ENCODE peak calls at places on chromosomes 6 and 20, in five cellular contexts. One of them, this sample, is unnamed.

GRCh38 chr20:51801220-51801991 is 915 bp downstream of the SALL4 start:
- DNase-seq in K562: no peak
- DNase-seq in SK-N-SH: peak; percentile 81
- DNase-seq in GM12892: no peak
- DNase-seq in HepG2: no peak
- DNase-seq in this sample: no peak

GRCh38 chr6:33854572-33855030 is 50.8 kb upstream of the MLN start:
- DNase-seq in K562: no peak
- DNase-seq in HepG2: no peak
- DNase-seq in SK-N-SH: no peak
- DNase-seq in GM12892: no peak
- DNase-seq in this sample: no peak

GRCh38 chr20:44748005-44748370 is 2.3 kb downstream of the KCNK15 start:
- DNase-seq in SK-N-SH: peak; percentile 86
- DNase-seq in GM12892: no peak
- DNase-seq in K562: no peak
- DNase-seq in HepG2: peak; percentile 23
- DNase-seq in this sample: no peak

GRCh38 chr6:158334534-158334933 is 22.3 kb downstream of the TULP4 start:
- DNase-seq in SK-N-SH: no peak
- DNase-seq in HepG2: no peak
- DNase-seq in GM12892: no peak
- DNase-seq in K562: no peak
- DNase-seq in this sample: no peak

GRCh38 chr6:9007062-9007461 is 571.7 kb upstream of the SLC35B3 start:
- DNase-seq in GM12892: no peak
- DNase-seq in HepG2: no peak
- DNase-seq in SK-N-SH: no peak
- DNase-seq in K562: no peak
- DNase-seq in this sample: no peak

GRCh38 chr6:52503853-52504777 is 72.7 kb downstream of the TRAM2 start:
- DNase-seq in K562: peak; percentile 90
- DNase-seq in SK-N-SH: peak; percentile 61
- DNase-seq in GM12892: no peak
- DNase-seq in HepG2: no peak
- DNase-seq in this sample: no peak

GRCh38 chr6:123715243-123715863 is 78.6 kb upstream of the TRDN start:
- DNase-seq in GM12892: no peak
- DNase-seq in K562: peak; percentile 8
- DNase-seq in SK-N-SH: peak; percentile 10
- DNase-seq in HepG2: peak; percentile 39
- DNase-seq in this sample: no peak

GRCh38 chr6:157800420-157801237 is 22.4 kb upstream of the SNX9 start:
- DNase-seq in K562: no peak
- DNase-seq in SK-N-SH: no peak
- DNase-seq in HepG2: no peak
- DNase-seq in GM12892: peak; percentile 20
- DNase-seq in this sample: peak; percentile 26

DNA sequence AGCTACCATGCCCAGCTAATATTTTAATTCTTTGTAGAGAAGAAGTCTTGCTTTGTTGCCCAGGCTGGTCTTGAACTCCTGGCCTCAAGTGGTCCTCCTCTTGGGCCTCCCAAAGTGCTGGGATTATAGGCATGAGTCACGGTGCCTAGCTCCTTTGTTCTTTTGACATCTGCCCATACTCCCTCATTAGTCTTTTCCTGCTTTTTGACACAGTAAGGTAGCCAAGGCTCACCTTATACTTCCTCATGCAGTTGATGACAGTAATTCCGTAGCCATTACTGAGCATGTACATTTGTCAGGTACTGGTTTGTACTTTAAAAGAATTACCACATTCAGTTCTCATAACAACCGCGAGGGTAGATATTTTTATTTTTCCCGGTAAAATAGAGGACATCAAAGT is 76.7 kb downstream of the CDYL start:
- DNase-seq in K562: no peak
- DNase-seq in HepG2: no peak
- DNase-seq in GM12892: no peak
- DNase-seq in SK-N-SH: no peak
- DNase-seq in this sample: no peak
- TF ChIP-seq TAF1 in K562: no peak
- TF ChIP-seq TAF1 in HepG2: no peak
- TF ChIP-seq TAF1 in GM12892: no peak
- TF ChIP-seq TAF1 in SK-N-SH: no peak
- TF ChIP-seq TAF1 in this sample: no peak

GRCh38 chr6:142913511-142914047 is 31.4 kb downstream of the HIVEP2 start:
- DNase-seq in K562: no peak
- DNase-seq in GM12892: peak; percentile 29
- DNase-seq in HepG2: no peak
- DNase-seq in SK-N-SH: no peak
- DNase-seq in this sample: peak; percentile 27
- TF ChIP-seq TAF1 in K562: no peak
- TF ChIP-seq TAF1 in GM12892: no peak
- TF ChIP-seq TAF1 in HepG2: no peak
- TF ChIP-seq TAF1 in SK-N-SH: no peak
- TF ChIP-seq TAF1 in this sample: no peak

GRCh38 chr20:14191559-14191958 is 145.9 kb downstream of the FLRT3 start:
- DNase-seq in HepG2: no peak
- DNase-seq in K562: no peak
- DNase-seq in GM12892: no peak
- DNase-seq in SK-N-SH: no peak
- DNase-seq in this sample: no peak

GRCh38 chr20:14193885-14194284 is 143.5 kb downstream of the FLRT3 start:
- DNase-seq in SK-N-SH: no peak
- DNase-seq in GM12892: no peak
- DNase-seq in K562: no peak
- DNase-seq in HepG2: no peak
- DNase-seq in this sample: no peak

GRCh38 chr20:14193443-14193842 is 144.0 kb downstream of the FLRT3 start:
- DNase-seq in SK-N-SH: no peak
- DNase-seq in GM12892: no peak
- DNase-seq in HepG2: no peak
- DNase-seq in K562: no peak
- DNase-seq in this sample: no peak

GRCh38 chr20:14189794-14190402 is 147.5 kb downstream of the FLRT3 start:
- DNase-seq in SK-N-SH: peak; percentile 21
- DNase-seq in HepG2: peak; percentile 30
- DNase-seq in GM12892: no peak
- DNase-seq in K562: no peak
- DNase-seq in this sample: no peak
- TF ChIP-seq TAF1 in SK-N-SH: no peak
- TF ChIP-seq TAF1 in HepG2: no peak
- TF ChIP-seq TAF1 in GM12892: no peak
- TF ChIP-seq TAF1 in K562: no peak
- TF ChIP-seq TAF1 in this sample: no peak

GRCh38 chr20:59158673-59159072 is 4.9 kb upstream of the ZNF831 start:
- DNase-seq in GM12892: no peak
- DNase-seq in SK-N-SH: no peak
- DNase-seq in K562: no peak
- DNase-seq in HepG2: no peak
- DNase-seq in this sample: no peak

GRCh38 chr20:59157064-59157463 is 6.6 kb upstream of the ZNF831 start:
- DNase-seq in HepG2: no peak
- DNase-seq in SK-N-SH: no peak
- DNase-seq in K562: no peak
- DNase-seq in GM12892: no peak
- DNase-seq in this sample: no peak

GRCh38 chr20:59159091-59159821 is 4.4 kb upstream of the ZNF831 start:
- DNase-seq in SK-N-SH: no peak
- DNase-seq in HepG2: no peak
- DNase-seq in GM12892: no peak
- DNase-seq in K562: no peak
- DNase-seq in this sample: no peak

GRCh38 chr20:59159822-59160740 is 3.5 kb upstream of the ZNF831 start:
- DNase-seq in GM12892: no peak
- DNase-seq in HepG2: no peak
- DNase-seq in K562: no peak
- DNase-seq in SK-N-SH: no peak
- DNase-seq in this sample: no peak

GRCh38 chr20:59157961-59158541 is 5.6 kb upstream of the ZNF831 start:
- DNase-seq in HepG2: no peak
- DNase-seq in K562: no peak
- DNase-seq in GM12892: no peak
- DNase-seq in SK-N-SH: no peak
- DNase-seq in this sample: no peak
- TF ChIP-seq TAF1 in HepG2: no peak
- TF ChIP-seq TAF1 in K562: no peak
- TF ChIP-seq TAF1 in GM12892: no peak
- TF ChIP-seq TAF1 in SK-N-SH: no peak
- TF ChIP-seq TAF1 in this sample: no peak

GRCh38 chr6:119536666-119537065 is 187.1 kb upstream of the MAN1A1 start:
- DNase-seq in K562: no peak
- DNase-seq in GM12892: no peak
- DNase-seq in HepG2: no peak
- DNase-seq in SK-N-SH: no peak
- DNase-seq in this sample: no peak

GRCh38 chr6:119535332-119535731 is 185.8 kb upstream of the MAN1A1 start:
- DNase-seq in HepG2: no peak
- DNase-seq in GM12892: no peak
- DNase-seq in K562: no peak
- DNase-seq in SK-N-SH: no peak
- DNase-seq in this sample: peak; percentile 9

GRCh38 chr6:119539066-119539746 is 189.6 kb upstream of the MAN1A1 start:
- DNase-seq in GM12892: no peak
- DNase-seq in K562: no peak
- DNase-seq in SK-N-SH: no peak
- DNase-seq in HepG2: no peak
- DNase-seq in this sample: no peak

DNA sequence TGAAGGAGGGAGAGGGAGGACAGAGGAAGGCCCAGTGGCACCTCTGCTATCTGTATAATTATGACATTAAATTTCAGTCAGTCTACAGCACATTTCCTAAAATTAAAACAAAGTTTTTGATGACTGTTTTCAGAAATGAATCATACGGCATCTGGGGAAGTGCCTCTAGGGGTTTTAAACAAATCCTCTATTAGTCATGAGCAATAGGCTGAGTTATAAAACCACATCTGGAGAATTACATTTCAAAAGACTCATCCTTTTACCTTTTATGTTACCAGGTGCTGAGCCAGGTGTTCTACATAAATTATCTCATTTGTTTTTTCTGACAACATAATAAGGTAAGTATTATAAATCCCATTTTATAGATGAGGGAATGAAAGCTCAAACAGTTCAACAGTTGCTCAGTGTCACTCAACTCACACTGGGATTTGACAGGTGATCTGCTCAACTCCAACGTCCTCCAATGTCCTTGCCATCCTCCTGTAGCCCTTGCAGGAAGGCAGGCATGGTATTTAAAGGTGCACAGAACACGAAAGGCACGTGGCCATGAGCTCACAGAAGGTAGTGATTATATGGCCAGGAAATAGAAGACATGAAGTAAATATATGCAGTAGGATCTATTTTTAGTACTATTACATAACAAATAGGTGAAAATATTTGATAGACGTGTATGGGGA is 184.2 kb upstream of the MAN1A1 start:
- DNase-seq in HepG2: no peak
- DNase-seq in K562: no peak
- DNase-seq in SK-N-SH: no peak
- DNase-seq in GM12892: no peak
- DNase-seq in this sample: no peak
- TF ChIP-seq TAF1 in HepG2: no peak
- TF ChIP-seq TAF1 in K562: no peak
- TF ChIP-seq TAF1 in SK-N-SH: no peak
- TF ChIP-seq TAF1 in GM12892: no peak
- TF ChIP-seq TAF1 in this sample: no peak

GRCh38 chr6:149905371-149905910 is 7.5 kb upstream of the RAET1E start:
- DNase-seq in K562: no peak
- DNase-seq in HepG2: no peak
- DNase-seq in GM12892: no peak
- DNase-seq in SK-N-SH: no peak
- DNase-seq in this sample: no peak

GRCh38 chr6:149905911-149906371 is 8.0 kb upstream of the RAET1E start:
- DNase-seq in SK-N-SH: no peak
- DNase-seq in GM12892: no peak
- DNase-seq in HepG2: no peak
- DNase-seq in K562: no peak
- DNase-seq in this sample: no peak

GRCh38 chr6:149903938-149904611 is 6.2 kb upstream of the RAET1E start:
- DNase-seq in GM12892: no peak
- DNase-seq in SK-N-SH: no peak
- DNase-seq in HepG2: no peak
- DNase-seq in K562: no peak
- DNase-seq in this sample: no peak

GRCh38 chr6:149906405-149906804 is 8.5 kb upstream of the RAET1E start:
- DNase-seq in SK-N-SH: no peak
- DNase-seq in HepG2: no peak
- DNase-seq in GM12892: no peak
- DNase-seq in K562: no peak
- DNase-seq in this sample: no peak

GRCh38 chr6:149904661-149905370 is 6.9 kb upstream of the RAET1E start:
- DNase-seq in GM12892: no peak
- DNase-seq in SK-N-SH: no peak
- DNase-seq in K562: no peak
- DNase-seq in HepG2: no peak
- DNase-seq in this sample: no peak
- TF ChIP-seq TAF1 in GM12892: no peak
- TF ChIP-seq TAF1 in SK-N-SH: no peak
- TF ChIP-seq TAF1 in K562: no peak
- TF ChIP-seq TAF1 in HepG2: no peak
- TF ChIP-seq TAF1 in this sample: no peak

GRCh38 chr20:57346477-57346876 is 4.6 kb upstream of the RAE1 start:
- DNase-seq in GM12892: no peak
- DNase-seq in SK-N-SH: peak; percentile 65
- DNase-seq in HepG2: peak; percentile 69
- DNase-seq in K562: peak; percentile 49
- DNase-seq in this sample: no peak
- TF ChIP-seq TAF1 in GM12892: no peak
- TF ChIP-seq TAF1 in SK-N-SH: no peak
- TF ChIP-seq TAF1 in HepG2: no peak
- TF ChIP-seq TAF1 in K562: no peak
- TF ChIP-seq TAF1 in this sample: no peak